ENCODE peak calls at places on chromosomes 6 and 20, in six cellular contexts. H is GM10248; R is stimulated activated CD4-positive, alpha-beta T cell treated with anti-CD3 and anti-CD28 coated beads, Interleukin-4, amount 100 ng/mL, for 4 hours; S is fibroblast of mammary gland; A is HTR-8/SVneo; P is pancreas. T is an unnamed sample.

GRCh38 chr20:63733117-63733516 is 3.3 kb upstream of the LIME1 start:
- DNase-seq in H (peak), A (no peak), S (no peak), R (no peak), P (no peak), T (no peak)

GRCh38 chr6:159044899-159045727 is at the start of gene TAGAP:
- DNase-seq in P (no peak), H (peak), S (no peak), R (peak), A (no peak), T (peak)

GRCh38 chr20:17710379-17711305 is 10.9 kb downstream of the BANF2 start:
- DNase-seq in A (no peak), R (no peak), P (no peak), H (no peak), S (peak), T (no peak)

GRCh38 chr6:107820571-107821261 is 3.4 kb downstream of the SCML4 start:
- DNase-seq in H (no peak), R (peak), S (no peak), P (no peak), A (no peak), T (peak)

GRCh38 chr20:24588725-24589340 is 119.4 kb downstream of the SYNDIG1 start:
- DNase-seq in R (no peak), H (no peak), A (no peak), P (no peak), S (no peak), T (no peak)

GRCh38 chr6:159606786-159607185 is 86.3 kb downstream of the SOD2 start:
- DNase-seq in P (no peak), H (no peak), S (peak), A (no peak), R (no peak), T (no peak)

GRCh38 chr20:24718696-24719095 is 230.4 kb upstream of the CST7 start:
- DNase-seq in H (no peak), R (no peak), A (no peak), P (no peak), S (no peak), T (no peak)

GRCh38 chr20:50339196-50339901 is 148.7 kb downstream of the CEBPB start:
- DNase-seq in A (peak), R (no peak), S (peak), P (no peak), H (no peak), T (no peak)

GRCh38 chr6:69155467-69155866 is 520.4 kb downstream of the ADGRB3 start:
- DNase-seq in H (no peak), A (no peak), S (no peak), R (no peak), P (no peak), T (no peak)